ENCODE peak calls at places on chromosomes 7 and 10, in seven cellular contexts. One of them, this sample, is unnamed.

GRCh38 chr7:35839860-35840854 is 39.3 kb downstream of the SEPTIN7 start:
- DNase-seq in HepG2: no peak
- DNase-seq in A549: peak; percentile 9
- DNase-seq in K562: no peak
- DNase-seq in SK-N-SH: no peak
- DNase-seq in GM23338: no peak
- DNase-seq in HL-60: no peak
- DNase-seq in this sample: no peak

GRCh38 chr7:76080211-76080610 is 32.3 kb downstream of the MDH2 start:
- DNase-seq in HepG2: no peak
- DNase-seq in A549: no peak
- DNase-seq in K562: no peak
- DNase-seq in SK-N-SH: no peak
- DNase-seq in GM23338: no peak
- DNase-seq in HL-60: no peak
- DNase-seq in this sample: no peak

GRCh38 chr7:139852482-139852845 is 23.4 kb downstream of the TBXAS1 start:
- DNase-seq in HepG2: peak; percentile 76
- DNase-seq in A549: no peak
- DNase-seq in K562: no peak
- DNase-seq in SK-N-SH: no peak
- DNase-seq in GM23338: no peak
- DNase-seq in HL-60: no peak
- DNase-seq in this sample: no peak

GRCh38 chr10:4331150-4331549 is 494.9 kb upstream of the AKR1E2 start:
- DNase-seq in HepG2: no peak
- DNase-seq in A549: no peak
- DNase-seq in K562: no peak
- DNase-seq in SK-N-SH: no peak
- DNase-seq in GM23338: no peak
- DNase-seq in HL-60: no peak
- DNase-seq in this sample: no peak

GRCh38 chr7:117715784-117716445 is 157.3 kb downstream of the CTTNBP2 start:
- DNase-seq in HepG2: peak; percentile 39
- DNase-seq in A549: peak; percentile 61
- DNase-seq in K562: peak; percentile 31
- DNase-seq in SK-N-SH: peak; percentile 59
- DNase-seq in GM23338: peak; percentile 84
- DNase-seq in HL-60: peak; percentile 14
- DNase-seq in this sample: no peak

GRCh38 chr10:78458983-78459638 is 425.4 kb downstream of the RPS24 start:
- DNase-seq in HepG2: peak; percentile 99
- DNase-seq in A549: peak; percentile 94
- DNase-seq in K562: peak; percentile 47
- DNase-seq in SK-N-SH: no peak
- DNase-seq in GM23338: no peak
- DNase-seq in HL-60: no peak
- DNase-seq in this sample: no peak

GRCh38 chr7:90760892-90761291 is 164.8 kb downstream of the CDK14 start:
- DNase-seq in HepG2: no peak
- DNase-seq in A549: no peak
- DNase-seq in K562: no peak
- DNase-seq in SK-N-SH: peak; percentile 32
- DNase-seq in GM23338: no peak
- DNase-seq in HL-60: no peak
- DNase-seq in this sample: no peak

GRCh38 chr7:113015038-113015645 is 71.5 kb downstream of the GPR85 start:
- DNase-seq in HepG2: peak; percentile 11
- DNase-seq in A549: peak; percentile 5
- DNase-seq in K562: peak; percentile 52
- DNase-seq in SK-N-SH: peak; percentile 55
- DNase-seq in GM23338: peak; percentile 24
- DNase-seq in HL-60: peak; percentile 11
- DNase-seq in this sample: no peak

GRCh38 chr10:71291501-71291900 is 27.6 kb upstream of the SLC29A3 start:
- DNase-seq in HepG2: no peak
- DNase-seq in A549: no peak
- DNase-seq in K562: no peak
- DNase-seq in SK-N-SH: no peak
- DNase-seq in GM23338: no peak
- DNase-seq in HL-60: no peak
- DNase-seq in this sample: no peak

GRCh38 chr10:127207081-127207480 is 10.7 kb upstream of the INSYN2A start:
- DNase-seq in HepG2: no peak
- DNase-seq in A549: no peak
- DNase-seq in K562: no peak
- DNase-seq in SK-N-SH: no peak
- DNase-seq in GM23338: no peak
- DNase-seq in HL-60: no peak
- DNase-seq in this sample: no peak

GRCh38 chr7:40850017-40850416 is 715.2 kb downstream of the SUGCT start:
- DNase-seq in HepG2: no peak
- DNase-seq in A549: no peak
- DNase-seq in K562: no peak
- DNase-seq in SK-N-SH: no peak
- DNase-seq in GM23338: no peak
- DNase-seq in HL-60: no peak
- DNase-seq in this sample: no peak

GRCh38 chr10:74145133-74145532 is 5.5 kb downstream of the AP3M1 start:
- DNase-seq in HepG2: no peak
- DNase-seq in A549: no peak
- DNase-seq in K562: no peak
- DNase-seq in SK-N-SH: no peak
- DNase-seq in GM23338: no peak
- DNase-seq in HL-60: no peak
- DNase-seq in this sample: no peak

GRCh38 chr10:48249004-48249762 is 25.3 kb downstream of the FRMPD2 start:
- DNase-seq in HepG2: no peak
- DNase-seq in A549: no peak
- DNase-seq in K562: no peak
- DNase-seq in SK-N-SH: no peak
- DNase-seq in GM23338: no peak
- DNase-seq in HL-60: no peak
- DNase-seq in this sample: no peak

GRCh38 chr7:114175140-114175539 is 239.5 kb upstream of the FOXP2 start:
- DNase-seq in HepG2: no peak
- DNase-seq in A549: no peak
- DNase-seq in K562: no peak
- DNase-seq in SK-N-SH: no peak
- DNase-seq in GM23338: no peak
- DNase-seq in HL-60: no peak
- DNase-seq in this sample: no peak

GRCh38 chr7:17027803-17028163 is 146.0 kb upstream of the AGR3 start:
- DNase-seq in HepG2: no peak
- DNase-seq in A549: no peak
- DNase-seq in K562: no peak
- DNase-seq in SK-N-SH: no peak
- DNase-seq in GM23338: no peak
- DNase-seq in HL-60: no peak
- DNase-seq in this sample: no peak

GRCh38 chr7:17033245-17033644 is 151.5 kb upstream of the AGR3 start:
- DNase-seq in HepG2: no peak
- DNase-seq in A549: no peak
- DNase-seq in K562: no peak
- DNase-seq in SK-N-SH: no peak
- DNase-seq in GM23338: no peak
- DNase-seq in HL-60: no peak
- DNase-seq in this sample: no peak

GRCh38 chr7:17029150-17029549 is 147.4 kb upstream of the AGR3 start:
- DNase-seq in HepG2: no peak
- DNase-seq in A549: no peak
- DNase-seq in K562: no peak
- DNase-seq in SK-N-SH: no peak
- DNase-seq in GM23338: no peak
- DNase-seq in HL-60: no peak
- DNase-seq in this sample: no peak

GRCh38 chr7:17031903-17032551 is 150.2 kb upstream of the AGR3 start:
- DNase-seq in HepG2: no peak
- DNase-seq in A549: no peak
- DNase-seq in K562: no peak
- DNase-seq in SK-N-SH: no peak
- DNase-seq in GM23338: no peak
- DNase-seq in HL-60: no peak
- DNase-seq in this sample: no peak

DNA sequence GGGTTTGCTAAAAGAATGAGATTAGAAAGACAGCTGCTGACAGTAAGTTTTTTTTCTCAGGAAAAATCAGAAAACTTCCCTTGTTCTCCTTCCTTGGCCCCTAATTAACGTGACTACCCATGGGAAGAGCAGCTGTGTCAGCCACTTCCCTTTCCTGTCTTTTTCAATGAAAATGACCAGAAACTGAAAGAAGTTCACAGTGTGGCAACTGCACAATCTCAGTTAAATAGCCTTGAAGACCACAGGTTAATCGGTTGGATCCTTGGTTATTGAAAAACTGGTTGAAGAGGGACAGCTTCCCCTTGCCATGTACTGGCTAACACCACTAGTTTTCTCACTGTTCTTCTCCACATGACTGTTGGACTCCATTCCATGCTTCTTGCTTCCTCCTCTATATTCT is 148.8 kb upstream of the AGR3 start:
- DNase-seq in HepG2: no peak
- DNase-seq in A549: no peak
- DNase-seq in K562: no peak
- DNase-seq in SK-N-SH: no peak
- DNase-seq in GM23338: no peak
- DNase-seq in HL-60: peak; percentile 22
- DNase-seq in this sample: no peak
- TF ChIP-seq REST in HepG2: no peak
- TF ChIP-seq REST in A549: no peak
- TF ChIP-seq REST in K562: no peak
- TF ChIP-seq REST in SK-N-SH: no peak
- TF ChIP-seq REST in GM23338: no peak
- TF ChIP-seq REST in HL-60: no peak
- TF ChIP-seq REST in this sample: no peak

GRCh38 chr7:6261699-6262098 is 10.7 kb downstream of the CYTH3 start:
- DNase-seq in HepG2: no peak
- DNase-seq in A549: no peak
- DNase-seq in K562: no peak
- DNase-seq in SK-N-SH: peak; percentile 38
- DNase-seq in GM23338: no peak
- DNase-seq in HL-60: no peak
- DNase-seq in this sample: no peak
- TF ChIP-seq REST in HepG2: no peak
- TF ChIP-seq REST in A549: no peak
- TF ChIP-seq REST in K562: no peak
- TF ChIP-seq REST in SK-N-SH: no peak
- TF ChIP-seq REST in GM23338: no peak
- TF ChIP-seq REST in HL-60: no peak
- TF ChIP-seq REST in this sample: no peak

DNA sequence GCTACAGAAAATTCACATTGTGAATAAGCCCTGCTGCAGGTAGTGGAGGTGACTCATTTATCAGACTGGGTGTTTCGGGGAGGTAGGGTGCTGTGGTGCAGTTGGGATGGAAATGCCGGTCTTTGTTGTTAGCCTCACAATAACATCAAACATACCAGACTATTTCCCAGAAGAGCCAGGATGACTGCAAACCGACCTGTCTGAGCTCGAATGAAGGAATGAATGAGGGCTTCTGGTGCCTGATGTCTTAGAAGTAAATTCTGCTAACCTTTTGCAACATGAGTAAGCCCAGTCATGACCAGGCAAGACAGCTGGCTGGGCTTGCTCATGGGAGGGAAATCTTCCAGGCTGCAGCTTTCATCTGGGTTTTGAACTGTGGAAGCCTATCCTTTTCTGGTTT is 2.4 kb upstream of the VDAC2 start:
- DNase-seq in HepG2: no peak
- DNase-seq in A549: no peak
- DNase-seq in K562: peak; percentile 60
- DNase-seq in SK-N-SH: no peak
- DNase-seq in GM23338: no peak
- DNase-seq in HL-60: no peak
- DNase-seq in this sample: no peak
- TF ChIP-seq REST in HepG2: no peak
- TF ChIP-seq REST in A549: no peak
- TF ChIP-seq REST in K562: no peak
- TF ChIP-seq REST in SK-N-SH: no peak
- TF ChIP-seq REST in GM23338: no peak
- TF ChIP-seq REST in HL-60: no peak
- TF ChIP-seq REST in this sample: no peak

DNA sequence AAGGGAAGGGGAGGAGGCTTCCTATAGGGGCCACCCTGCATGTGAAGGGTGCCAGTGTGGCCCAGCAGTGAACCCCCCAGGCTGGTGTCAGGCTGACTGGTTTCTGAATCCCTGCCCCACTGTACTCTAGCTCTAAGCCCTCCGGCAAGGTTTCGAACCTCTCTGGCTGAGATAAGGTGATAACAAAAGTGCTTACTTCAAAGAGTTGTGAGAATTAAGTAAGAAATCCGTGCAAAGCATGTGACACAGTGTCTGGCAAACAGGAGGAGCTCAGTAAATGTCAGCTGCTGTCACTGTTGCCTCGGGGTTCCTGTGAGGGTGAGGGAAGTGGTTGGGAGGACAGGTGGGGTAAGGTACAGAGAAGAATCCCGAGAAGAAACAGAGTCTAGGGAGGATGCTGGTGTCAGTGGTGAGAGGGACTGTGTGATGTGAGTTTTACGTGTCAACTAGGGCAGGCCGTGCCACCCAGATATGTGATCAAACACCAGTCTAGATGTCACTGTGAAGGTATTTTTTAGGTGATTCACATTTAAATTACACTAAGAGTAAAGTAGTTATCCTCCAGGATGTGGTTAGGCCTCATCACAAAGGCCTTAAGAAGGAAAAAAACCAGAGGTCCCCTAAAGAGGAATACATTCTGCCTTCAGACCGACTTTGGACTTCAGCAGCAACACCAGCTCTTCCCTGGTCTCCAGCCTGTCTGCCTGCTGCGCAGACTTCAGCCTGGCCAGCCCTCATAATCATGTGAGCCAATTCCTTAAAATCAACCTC is 64.4 kb downstream of the BPGM start:
- DNase-seq in HepG2: no peak
- DNase-seq in A549: no peak
- DNase-seq in K562: no peak
- DNase-seq in SK-N-SH: no peak
- DNase-seq in GM23338: no peak
- DNase-seq in HL-60: no peak
- DNase-seq in this sample: no peak
- TF ChIP-seq REST in HepG2: no peak
- TF ChIP-seq REST in A549: no peak
- TF ChIP-seq REST in K562: no peak
- TF ChIP-seq REST in SK-N-SH: no peak
- TF ChIP-seq REST in GM23338: no peak
- TF ChIP-seq REST in HL-60: no peak
- TF ChIP-seq REST in this sample: no peak

This sample was measured in GM12878.